ENCODE peak calls at places on chromosomes 6 and 20, in seven cellular contexts. J, E, T, L, K, N and H are unnamed samples.

GRCh38 chr6:108168501-108168979 is 2.7 kb downstream of the NR2E1 start:
- DNase-seq in E (peak; percentile 64), K (no peak), L (no peak), J (peak; percentile 62), T (peak; percentile 18), N (no peak), H (no peak)

GRCh38 chr6:18117136-18117535 is 5.3 kb downstream of the NHLRC1 start:
- DNase-seq in T (no peak), K (no peak), E (no peak), N (no peak), J (no peak), L (no peak), H (no peak)

GRCh38 chr20:61499859-61500258 is 247.8 kb downstream of the CDH4 start:
- DNase-seq in T (no peak), N (no peak), L (no peak), E (peak; percentile 76), K (no peak), J (no peak), H (no peak)

GRCh38 chr6:35024601-35025054 is 116.5 kb downstream of the TCP11 start:
- DNase-seq in N (no peak), E (peak; percentile 73), T (peak; percentile 62), K (no peak), J (peak; percentile 50), L (no peak), H (peak; percentile 44)

GRCh38 chr20:52191436-52192295 is at the start of gene ZFP64:
- DNase-seq in N (peak; percentile 50), J (peak; percentile 92), E (peak; percentile 84), T (peak; percentile 78), K (no peak), L (peak; percentile 91), H (peak; percentile 84)

GRCh38 chr6:134911532-134911931 is 38.4 kb downstream of the ALDH8A1 start:
- DNase-seq in N (no peak), L (no peak), J (peak; percentile 41), T (no peak), E (peak; percentile 88), K (peak; percentile 72), H (no peak)

GRCh38 chr20:23520185-23520584 is 29.3 kb downstream of the CST8 start:
- DNase-seq in N (no peak), T (no peak), E (no peak), K (peak; percentile 18), J (no peak), L (no peak), H (no peak)

GRCh38 chr20:19099586-19100555 is 112.6 kb upstream of the SLC24A3 start:
- DNase-seq in L (no peak), N (no peak), J (no peak), K (no peak), T (no peak), E (peak; percentile 12), H (no peak)

GRCh38 chr6:134176283-134176975 is 124.0 kb upstream of the SLC2A12 start:
- DNase-seq in N (peak; percentile 29), E (peak; percentile 70), T (peak; percentile 49), K (no peak), J (peak; percentile 37), L (peak; percentile 64), H (peak; percentile 71)

GRCh38 chr6:1383729-1384548 is 5.4 kb upstream of the FOXF2 start:
- DNase-seq in N (no peak), E (no peak), T (no peak), J (no peak), L (no peak), K (no peak), H (peak; percentile 80)

GRCh38 chr6:56370127-56370540 is 122.8 kb upstream of the COL21A1 start:
- DNase-seq in E (no peak), K (no peak), T (peak; percentile 72), N (peak; percentile 19), J (peak; percentile 57), L (no peak), H (no peak)

GRCh38 chr20:63529180-63529860 is 7.9 kb downstream of the PTK6 start:
- DNase-seq in L (no peak), J (no peak), E (no peak), K (no peak), N (peak; percentile 8), T (no peak), H (no peak)

GRCh38 chr6:154258064-154258757 is 98.4 kb downstream of the IPCEF1 start:
- DNase-seq in L (no peak), T (no peak), J (no peak), K (no peak), E (no peak), N (no peak), H (no peak)

GRCh38 chr20:43507150-43508080 is at the start of gene L3MBTL1:
- DNase-seq in K (no peak), N (peak; percentile 72), L (no peak), J (peak; percentile 81), T (no peak), E (peak; percentile 55), H (peak; percentile 41)

GRCh38 chr6:9623985-9624384 is 790.9 kb downstream of the TFAP2A start:
- DNase-seq in L (no peak), N (no peak), T (no peak), K (no peak), J (no peak), E (peak; percentile 87), H (no peak)

GRCh38 chr6:141877275-141877983 is 255.3 kb upstream of the GJE1 start:
- DNase-seq in E (no peak), T (no peak), L (no peak), N (no peak), J (no peak), K (peak; percentile 62), H (no peak)

GRCh38 chr6:14721103-14721758 is 524.6 kb upstream of the JARID2 start:
- DNase-seq in N (no peak), L (no peak), E (peak; percentile 37), T (no peak), K (no peak), J (no peak), H (no peak)

GRCh38 chr6:132483779-132484679 is 28.9 kb downstream of the STX7 start:
- DNase-seq in J (peak; percentile 61), T (peak; percentile 52), N (peak; percentile 16), L (no peak), E (peak; percentile 79), K (no peak), H (no peak)